ENCODE peak calls at places on chromosomes 4 and X, in nine cellular contexts. One of them, this sample, is unnamed.

GRCh38 chr4:149723065-149723464 is 92.6 kb downstream of the IQCM start:
- DNase-seq in testis: no peak
- DNase-seq in Peyer's patch: no peak
- DNase-seq in suprapubic skin: no peak
- DNase-seq in ovary: no peak
- DNase-seq in body of pancreas: no peak
- DNase-seq in spleen: no peak
- DNase-seq in breast epithelium: no peak
- DNase-seq in gastrocnemius medialis: no peak
- DNase-seq in this sample: no peak

GRCh38 chr4:88953400-88953799 is 103.6 kb downstream of the FAM13A start:
- DNase-seq in testis: no peak
- DNase-seq in Peyer's patch: no peak
- DNase-seq in suprapubic skin: no peak
- DNase-seq in ovary: no peak
- DNase-seq in body of pancreas: no peak
- DNase-seq in spleen: no peak
- DNase-seq in breast epithelium: no peak
- DNase-seq in gastrocnemius medialis: no peak
- DNase-seq in this sample: no peak

GRCh38 chr4:188624370-188624769 is 485.1 kb downstream of the TRIML1 start:
- DNase-seq in testis: no peak
- DNase-seq in Peyer's patch: no peak
- DNase-seq in suprapubic skin: no peak
- DNase-seq in ovary: no peak
- DNase-seq in body of pancreas: no peak
- DNase-seq in spleen: no peak
- DNase-seq in breast epithelium: peak
- DNase-seq in gastrocnemius medialis: no peak
- DNase-seq in this sample: no peak

GRCh38 chrX:3129256-3129655 is 88.0 kb downstream of the ARSF start:
- DNase-seq in testis: no peak
- DNase-seq in Peyer's patch: no peak
- DNase-seq in suprapubic skin: no peak
- DNase-seq in ovary: no peak
- DNase-seq in body of pancreas: no peak
- DNase-seq in spleen: no peak
- DNase-seq in breast epithelium: no peak
- DNase-seq in gastrocnemius medialis: peak
- DNase-seq in this sample: no peak

GRCh38 chr4:114263233-114263632 is 283.8 kb upstream of the ARSJ start:
- DNase-seq in testis: no peak
- DNase-seq in Peyer's patch: no peak
- DNase-seq in suprapubic skin: no peak
- DNase-seq in ovary: no peak
- DNase-seq in body of pancreas: no peak
- DNase-seq in spleen: no peak
- DNase-seq in breast epithelium: no peak
- DNase-seq in gastrocnemius medialis: no peak
- DNase-seq in this sample: no peak

GRCh38 chr4:57077550-57078311 is 32.5 kb downstream of the IGFBP7 start:
- DNase-seq in testis: no peak
- DNase-seq in Peyer's patch: no peak
- DNase-seq in suprapubic skin: no peak
- DNase-seq in ovary: no peak
- DNase-seq in body of pancreas: no peak
- DNase-seq in spleen: no peak
- DNase-seq in breast epithelium: no peak
- DNase-seq in gastrocnemius medialis: no peak
- DNase-seq in this sample: no peak

GRCh38 chr4:3248811-3249661 is at the start of gene MSANTD1:
- DNase-seq in testis: no peak
- DNase-seq in Peyer's patch: no peak
- DNase-seq in suprapubic skin: no peak
- DNase-seq in ovary: no peak
- DNase-seq in body of pancreas: peak
- DNase-seq in spleen: no peak
- DNase-seq in breast epithelium: no peak
- DNase-seq in gastrocnemius medialis: no peak
- DNase-seq in this sample: no peak

GRCh38 chr4:3679851-3680311 is 86.3 kb upstream of the ADRA2C start:
- DNase-seq in testis: no peak
- DNase-seq in Peyer's patch: peak
- DNase-seq in suprapubic skin: peak
- DNase-seq in ovary: no peak
- DNase-seq in body of pancreas: peak
- DNase-seq in spleen: peak
- DNase-seq in breast epithelium: no peak
- DNase-seq in gastrocnemius medialis: peak
- DNase-seq in this sample: no peak

GRCh38 chr4:1869530-1870327 is 1.5 kb upstream of the NSD2 start:
- DNase-seq in testis: no peak
- DNase-seq in Peyer's patch: no peak
- DNase-seq in suprapubic skin: no peak
- DNase-seq in ovary: no peak
- DNase-seq in body of pancreas: no peak
- DNase-seq in spleen: no peak
- DNase-seq in breast epithelium: no peak
- DNase-seq in gastrocnemius medialis: no peak
- DNase-seq in this sample: no peak

GRCh38 chr4:8472689-8473197 is 32.2 kb downstream of the TRMT44 start:
- DNase-seq in testis: peak
- DNase-seq in Peyer's patch: no peak
- DNase-seq in suprapubic skin: no peak
- DNase-seq in ovary: peak
- DNase-seq in body of pancreas: no peak
- DNase-seq in spleen: no peak
- DNase-seq in breast epithelium: no peak
- DNase-seq in gastrocnemius medialis: no peak
- DNase-seq in this sample: no peak

GRCh38 chr4:117796677-117797076 is 237.6 kb upstream of the NDST3 start:
- DNase-seq in testis: no peak
- DNase-seq in Peyer's patch: no peak
- DNase-seq in suprapubic skin: no peak
- DNase-seq in ovary: no peak
- DNase-seq in body of pancreas: no peak
- DNase-seq in spleen: no peak
- DNase-seq in breast epithelium: no peak
- DNase-seq in gastrocnemius medialis: no peak
- DNase-seq in this sample: no peak

GRCh38 chr4:1300466-1301455 is 11.1 kb downstream of the MAEA start:
- DNase-seq in testis: peak
- DNase-seq in Peyer's patch: peak
- DNase-seq in suprapubic skin: no peak
- DNase-seq in ovary: no peak
- DNase-seq in body of pancreas: no peak
- DNase-seq in spleen: peak
- DNase-seq in breast epithelium: no peak
- DNase-seq in gastrocnemius medialis: peak
- DNase-seq in this sample: no peak

GRCh38 chr4:74005528-74005927 is 7.1 kb upstream of the CXCL5 start:
- DNase-seq in testis: no peak
- DNase-seq in Peyer's patch: no peak
- DNase-seq in suprapubic skin: no peak
- DNase-seq in ovary: no peak
- DNase-seq in body of pancreas: no peak
- DNase-seq in spleen: no peak
- DNase-seq in breast epithelium: no peak
- DNase-seq in gastrocnemius medialis: no peak
- DNase-seq in this sample: no peak

GRCh38 chr4:108738307-108738706 is 24.5 kb downstream of the ETNPPL start:
- DNase-seq in testis: no peak
- DNase-seq in Peyer's patch: no peak
- DNase-seq in suprapubic skin: no peak
- DNase-seq in ovary: no peak
- DNase-seq in body of pancreas: no peak
- DNase-seq in spleen: no peak
- DNase-seq in breast epithelium: no peak
- DNase-seq in gastrocnemius medialis: no peak
- DNase-seq in this sample: no peak

GRCh38 chr4:77566148-77566547 is 39.5 kb upstream of the CXCL13 start:
- DNase-seq in testis: no peak
- DNase-seq in Peyer's patch: no peak
- DNase-seq in suprapubic skin: no peak
- DNase-seq in ovary: no peak
- DNase-seq in body of pancreas: no peak
- DNase-seq in spleen: no peak
- DNase-seq in breast epithelium: no peak
- DNase-seq in gastrocnemius medialis: no peak
- DNase-seq in this sample: no peak

GRCh38 chrX:51891821-51892551 is 1.4 kb upstream of the MAGED1 start:
- DNase-seq in testis: peak
- DNase-seq in Peyer's patch: no peak
- DNase-seq in suprapubic skin: no peak
- DNase-seq in ovary: peak
- DNase-seq in body of pancreas: peak
- DNase-seq in spleen: no peak
- DNase-seq in breast epithelium: no peak
- DNase-seq in gastrocnemius medialis: peak
- DNase-seq in this sample: no peak

GRCh38 chr4:152825336-152825735 is 45.6 kb downstream of the ARFIP1 start:
- DNase-seq in testis: no peak
- DNase-seq in Peyer's patch: no peak
- DNase-seq in suprapubic skin: no peak
- DNase-seq in ovary: no peak
- DNase-seq in body of pancreas: no peak
- DNase-seq in spleen: no peak
- DNase-seq in breast epithelium: no peak
- DNase-seq in gastrocnemius medialis: no peak
- DNase-seq in this sample: no peak

GRCh38 chr4:98092833-98093439 is 50.3 kb downstream of the STPG2 start:
- DNase-seq in testis: no peak
- DNase-seq in Peyer's patch: no peak
- DNase-seq in suprapubic skin: no peak
- DNase-seq in ovary: no peak
- DNase-seq in body of pancreas: no peak
- DNase-seq in spleen: no peak
- DNase-seq in breast epithelium: no peak
- DNase-seq in gastrocnemius medialis: no peak
- DNase-seq in this sample: no peak

GRCh38 chrX:115560978-115561604 is at the start of gene PLS3:
- DNase-seq in testis: peak
- DNase-seq in Peyer's patch: peak
- DNase-seq in suprapubic skin: peak
- DNase-seq in ovary: peak
- DNase-seq in body of pancreas: peak
- DNase-seq in spleen: peak
- DNase-seq in breast epithelium: peak
- DNase-seq in gastrocnemius medialis: peak
- DNase-seq in this sample: peak

DNA sequence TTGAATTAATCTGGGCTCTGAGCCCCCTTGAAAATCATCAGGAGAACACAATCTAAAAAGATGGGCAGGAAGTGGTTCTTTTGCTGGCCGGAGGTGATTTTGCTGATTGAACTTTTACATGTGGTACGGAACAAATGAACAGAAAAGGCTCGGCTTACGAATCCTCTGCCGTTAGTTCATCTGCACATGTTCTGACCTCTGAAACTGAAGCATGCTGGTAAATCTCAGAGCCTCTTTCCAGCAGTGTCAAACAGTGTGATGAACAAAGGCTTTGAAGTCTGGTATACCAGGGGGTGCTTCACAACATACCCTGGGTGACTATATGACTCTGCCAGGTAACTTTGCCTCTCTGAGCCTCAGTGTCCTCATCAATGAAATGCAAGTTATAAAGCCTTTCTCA is 194.2 kb upstream of the C1QTNF7 start:
- DNase-seq in testis: no peak
- DNase-seq in Peyer's patch: no peak
- DNase-seq in suprapubic skin: no peak
- DNase-seq in ovary: no peak
- DNase-seq in body of pancreas: no peak
- DNase-seq in spleen: no peak
- DNase-seq in breast epithelium: no peak
- DNase-seq in gastrocnemius medialis: no peak
- DNase-seq in this sample: no peak
- H3K4me3 ChIP-seq in testis: no peak
- H3K4me3 ChIP-seq in Peyer's patch: no peak
- H3K4me3 ChIP-seq in suprapubic skin: no peak
- H3K4me3 ChIP-seq in ovary: no peak
- H3K4me3 ChIP-seq in body of pancreas: no peak
- H3K4me3 ChIP-seq in spleen: no peak
- H3K4me3 ChIP-seq in breast epithelium: no peak
- H3K4me3 ChIP-seq in gastrocnemius medialis: no peak
- H3K4me3 ChIP-seq in this sample: no peak

DNA sequence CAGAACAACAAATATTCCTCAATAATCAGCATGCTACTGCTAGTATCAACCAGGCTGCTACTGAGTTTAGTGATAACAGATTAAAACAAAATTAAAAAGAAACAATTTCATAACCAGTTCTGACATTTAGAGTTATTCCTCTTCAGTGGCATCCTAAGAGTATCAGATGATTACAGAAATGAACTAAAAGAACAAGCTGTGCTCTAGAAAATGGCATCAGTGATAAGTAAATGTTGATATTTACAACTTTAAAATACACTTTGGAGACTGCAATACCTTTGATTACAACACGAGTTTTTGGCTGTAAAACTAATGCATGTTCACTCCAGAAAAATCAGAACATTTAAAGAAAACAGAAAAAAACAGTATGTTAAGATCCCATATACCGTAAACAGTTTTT is 72.9 kb downstream of the ADGRA3 start:
- DNase-seq in testis: no peak
- DNase-seq in Peyer's patch: no peak
- DNase-seq in suprapubic skin: no peak
- DNase-seq in ovary: no peak
- DNase-seq in body of pancreas: no peak
- DNase-seq in spleen: no peak
- DNase-seq in breast epithelium: no peak
- DNase-seq in gastrocnemius medialis: no peak
- DNase-seq in this sample: no peak
- TF ChIP-seq POLR2A in testis: no peak
- TF ChIP-seq POLR2A in Peyer's patch: no peak
- TF ChIP-seq POLR2A in suprapubic skin: no peak
- TF ChIP-seq POLR2A in ovary: no peak
- TF ChIP-seq POLR2A in body of pancreas: no peak
- TF ChIP-seq POLR2A in spleen: no peak
- TF ChIP-seq POLR2A in breast epithelium: no peak
- TF ChIP-seq POLR2A in gastrocnemius medialis: no peak
- TF ChIP-seq POLR2A in this sample: no peak

GRCh38 chr4:5387457-5387856 is 320.9 kb downstream of the EVC2 start:
- DNase-seq in testis: no peak
- DNase-seq in Peyer's patch: no peak
- DNase-seq in suprapubic skin: no peak
- DNase-seq in ovary: no peak
- DNase-seq in body of pancreas: no peak
- DNase-seq in spleen: no peak
- DNase-seq in breast epithelium: no peak
- DNase-seq in gastrocnemius medialis: no peak
- DNase-seq in this sample: no peak
- TF ChIP-seq CTCF in testis: no peak
- TF ChIP-seq CTCF in Peyer's patch: no peak
- TF ChIP-seq CTCF in suprapubic skin: no peak
- TF ChIP-seq CTCF in ovary: no peak
- TF ChIP-seq CTCF in body of pancreas: no peak
- TF ChIP-seq CTCF in spleen: no peak
- TF ChIP-seq CTCF in breast epithelium: no peak
- TF ChIP-seq CTCF in gastrocnemius medialis: no peak
- TF ChIP-seq CTCF in this sample: no peak

DNA sequence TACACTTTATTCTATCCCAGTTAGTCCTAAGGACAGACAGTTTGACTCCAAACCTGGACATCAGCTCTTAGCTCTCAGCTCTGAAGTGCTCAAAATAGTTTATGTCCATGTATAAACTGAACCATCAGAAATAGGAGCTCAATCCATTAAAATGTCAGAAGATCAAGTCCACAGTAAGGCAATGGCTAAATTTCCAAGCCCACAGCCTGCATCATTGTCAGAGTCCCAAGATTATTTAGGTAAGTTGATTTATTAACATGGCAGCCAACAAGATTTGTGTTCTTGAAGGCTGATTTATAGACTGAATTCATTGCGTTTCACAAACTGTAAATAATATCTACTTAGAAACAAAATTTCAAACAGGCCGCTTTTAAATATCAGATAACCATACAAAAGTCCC is 286.5 kb upstream of the ADGRL3 start:
- DNase-seq in testis: no peak
- DNase-seq in Peyer's patch: no peak
- DNase-seq in suprapubic skin: no peak
- DNase-seq in ovary: no peak
- DNase-seq in body of pancreas: no peak
- DNase-seq in spleen: no peak
- DNase-seq in breast epithelium: no peak
- DNase-seq in gastrocnemius medialis: no peak
- DNase-seq in this sample: no peak
- H3K4me3 ChIP-seq in testis: no peak
- H3K4me3 ChIP-seq in Peyer's patch: no peak
- H3K4me3 ChIP-seq in suprapubic skin: no peak
- H3K4me3 ChIP-seq in ovary: no peak
- H3K4me3 ChIP-seq in body of pancreas: no peak
- H3K4me3 ChIP-seq in spleen: no peak
- H3K4me3 ChIP-seq in breast epithelium: no peak
- H3K4me3 ChIP-seq in gastrocnemius medialis: no peak
- H3K4me3 ChIP-seq in this sample: no peak